ENCODE peak calls at places on chromosomes 12 and 14, in eight cellular contexts. R, B, K, G, Y, P, M and D are unnamed samples.

GRCh38 chr14:91872011-91872476 is 4.7 kb upstream of the TC2N start:
- DNase-seq in R (no peak), B (no peak), K (no peak), G (no peak), Y (no peak), P (no peak), M (no peak), D (peak; percentile 88)

GRCh38 chr12:81296556-81297305 is 218.9 kb downstream of the ACSS3 start:
- DNase-seq in R (no peak), B (no peak), K (no peak), G (no peak), Y (no peak), P (no peak), M (no peak), D (no peak)

GRCh38 chr12:823043-823698 is 70.8 kb downstream of the WNK1 start:
- DNase-seq in R (peak; percentile 53), B (no peak), K (no peak), G (no peak), Y (no peak), P (no peak), M (no peak), D (no peak)

GRCh38 chr12:33596061-33596460 is 156.4 kb upstream of the SYT10 start:
- DNase-seq in R (no peak), B (no peak), K (no peak), G (no peak), Y (no peak), P (no peak), M (no peak), D (no peak)

GRCh38 chr12:55142896-55143870 is 17.0 kb downstream of the OR9K2 start:
- DNase-seq in R (peak; percentile 70), B (no peak), K (no peak), G (no peak), Y (no peak), P (no peak), M (no peak), D (no peak)

GRCh38 chr14:98210045-98210678 is 1061.8 kb downstream of the BCL11B start:
- DNase-seq in R (peak; percentile 38), B (no peak), K (no peak), G (no peak), Y (no peak), P (no peak), M (peak; percentile 35), D (no peak)

GRCh38 chr14:101917413-101918124 is 46.8 kb upstream of the DYNC1H1 start:
- DNase-seq in R (no peak), B (no peak), K (no peak), G (no peak), Y (no peak), P (no peak), M (no peak), D (no peak)

GRCh38 chr14:50955373-50956043 is 11.2 kb upstream of the PYGL start:
- DNase-seq in R (no peak), B (no peak), K (peak; percentile 77), G (peak; percentile 63), Y (peak; percentile 89), P (peak; percentile 37), M (peak; percentile 66), D (no peak)

GRCh38 chr12:110246690-110247339 is 34.2 kb upstream of the ATP2A2 start:
- DNase-seq in R (no peak), B (no peak), K (no peak), G (no peak), Y (no peak), P (peak; percentile 48), M (no peak), D (no peak)

GRCh38 chr12:38282886-38283285 is 33.7 kb upstream of the ALG10B start:
- DNase-seq in R (no peak), B (no peak), K (no peak), G (no peak), Y (no peak), P (no peak), M (no peak), D (no peak)

GRCh38 chr14:64337901-64338615 is 43.9 kb upstream of the ESR2 start:
- DNase-seq in R (peak; percentile 19), B (peak; percentile 93), K (peak; percentile 59), G (peak; percentile 25), Y (peak; percentile 93), P (no peak), M (no peak), D (peak; percentile 58)

GRCh38 chr14:25841226-25841625 is 756.6 kb downstream of the NOVA1 start:
- DNase-seq in R (no peak), B (no peak), K (no peak), G (no peak), Y (no peak), P (no peak), M (no peak), D (no peak)

GRCh38 chr12:123937707-123938600 is 34.7 kb downstream of the CCDC92 start:
- DNase-seq in R (peak; percentile 50), B (no peak), K (no peak), G (no peak), Y (no peak), P (no peak), M (no peak), D (no peak)

GRCh38 chr14:96104469-96105057 is 65.4 kb downstream of the C14orf132 start:
- DNase-seq in R (peak; percentile 76), B (peak; percentile 98), K (peak; percentile 87), G (peak; percentile 41), Y (peak; percentile 79), P (peak; percentile 62), M (peak; percentile 82), D (peak; percentile 88)

GRCh38 chr12:9687228-9687627 is 17.7 kb downstream of the CLEC2D start:
- DNase-seq in R (no peak), B (no peak), K (no peak), G (no peak), Y (no peak), P (no peak), M (no peak), D (no peak)

GRCh38 chr12:54984602-54985376 is at the start of gene TESPA1:
- DNase-seq in R (peak; percentile 93), B (no peak), K (peak; percentile 71), G (peak; percentile 3), Y (peak; percentile 87), P (peak; percentile 53), M (peak; percentile 57), D (no peak)

GRCh38 chr12:1777798-1778197 is 42.6 kb upstream of the LRTM2 start:
- DNase-seq in R (no peak), B (no peak), K (no peak), G (no peak), Y (no peak), P (no peak), M (no peak), D (no peak)

GRCh38 chr14:61733972-61734371 is 28.2 kb upstream of the SNAPC1 start:
- DNase-seq in R (no peak), B (no peak), K (no peak), G (no peak), Y (no peak), P (no peak), M (no peak), D (no peak)
- TF ChIP-seq CTCF in R (no peak), B (no peak), K (no peak), G (no peak), Y (no peak), P (no peak), M (no peak), D (no peak)

GRCh38 chr12:111366583-111366982 is 2.3 kb downstream of the PHETA1 start:
- DNase-seq in R (no peak), B (no peak), K (no peak), G (no peak), Y (no peak), P (no peak), M (no peak), D (no peak)

GRCh38 chr12:111369496-111370220 is 763 bp upstream of the PHETA1 start:
- DNase-seq in R (no peak), B (no peak), K (no peak), G (no peak), Y (no peak), P (no peak), M (no peak), D (no peak)

GRCh38 chr12:111368291-111368683 is 608 bp downstream of the PHETA1 start:
- DNase-seq in R (no peak), B (no peak), K (peak; percentile 58), G (no peak), Y (peak; percentile 77), P (peak; percentile 47), M (peak; percentile 71), D (peak; percentile 34)

GRCh38 chr12:111367661-111368221 is 1.2 kb downstream of the PHETA1 start:
- DNase-seq in R (no peak), B (no peak), K (peak; percentile 78), G (no peak), Y (no peak), P (peak; percentile 17), M (peak; percentile 80), D (peak; percentile 90)

GRCh38 chr12:111368684-111369495 is at the start of gene PHETA1:
- DNase-seq in R (peak; percentile 72), B (peak; percentile 96), K (peak; percentile 96), G (peak; percentile 79), Y (peak; percentile 96), P (peak; percentile 96), M (peak; percentile 97), D (peak; percentile 95)
- H3K4me3 ChIP-seq in R (peak within 1 kb of the TSS; percentile 61), B (peak within 1 kb of the TSS; percentile 93), K (peak within 1 kb of the TSS; percentile 71), G (peak within 1 kb of the TSS; percentile 96), Y (peak within 1 kb of the TSS; percentile 98), P (peak within 1 kb of the TSS; percentile 93), M (peak within 1 kb of the TSS; percentile 96), D (peak within 1 kb of the TSS; percentile 99)

DNA sequence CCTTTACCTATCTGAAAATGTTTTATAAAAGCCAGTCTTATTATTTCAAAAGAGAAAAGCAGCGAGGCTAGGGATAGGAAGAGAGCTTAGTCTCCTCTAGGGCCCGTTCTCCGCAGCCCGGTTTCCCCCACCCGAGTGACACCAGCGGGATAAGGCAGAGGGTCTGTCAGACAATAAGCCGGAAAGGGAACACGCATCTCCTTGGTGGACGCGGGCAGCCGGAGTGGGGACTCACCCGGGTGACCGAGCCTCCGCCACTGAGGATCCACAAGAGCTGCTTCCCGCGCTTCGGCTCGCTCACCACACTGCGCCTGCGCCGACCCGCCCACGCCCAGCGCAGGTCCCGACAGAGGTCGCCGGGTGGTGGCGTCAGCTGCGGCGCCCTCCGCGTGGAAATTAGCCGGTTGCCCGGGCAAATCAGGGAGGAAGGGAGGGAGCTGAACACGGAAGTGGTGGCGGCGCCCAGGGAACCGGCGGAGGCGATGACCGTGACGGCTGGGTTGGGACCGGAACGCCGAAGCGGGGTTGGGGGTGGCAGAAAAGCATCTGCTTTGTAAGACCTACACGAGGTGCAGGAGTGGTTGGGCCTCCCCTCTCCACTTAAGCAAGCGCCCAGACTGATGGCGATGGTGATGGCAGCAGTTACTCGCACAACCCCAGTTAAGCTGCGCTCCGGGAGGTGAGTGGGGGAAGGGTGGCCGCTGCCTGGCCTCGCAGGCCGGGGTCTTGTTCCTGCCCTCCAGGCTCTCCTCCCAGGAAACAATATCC is at the start of the genes SOCS4 and WDHD1:
- DNase-seq in R (peak; percentile 84), B (peak; percentile 97), K (peak; percentile 97), G (peak; percentile 75), Y (peak; percentile 100), P (peak; percentile 97), M (peak; percentile 98), D (peak; percentile 94)
- TF ChIP-seq CTCF in R (no peak), B (peak; percentile 10), K (no peak), G (no peak), Y (no peak), P (peak; percentile 57), M (no peak), D (no peak)

DNA sequence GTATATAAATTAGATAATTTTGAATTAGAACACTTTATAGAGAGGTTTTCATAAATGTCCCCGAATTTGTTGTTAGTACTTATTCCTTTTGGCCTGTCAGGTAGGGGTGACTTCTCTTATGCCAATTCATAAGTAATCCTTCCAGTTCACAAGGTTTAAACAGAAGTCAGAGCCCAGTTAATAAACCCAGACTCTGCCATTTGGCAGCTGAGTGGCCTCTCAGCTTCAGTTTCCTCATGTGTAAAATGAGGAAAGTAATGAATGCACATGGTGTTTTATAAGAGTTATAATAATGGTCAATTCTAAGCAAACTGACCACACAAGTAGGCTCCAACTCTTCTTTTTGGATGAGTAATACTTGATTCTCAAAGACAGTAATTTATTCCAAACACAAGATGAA is 10.3 kb downstream of the MTERF2 start:
- DNase-seq in R (no peak), B (no peak), K (no peak), G (no peak), Y (no peak), P (no peak), M (no peak), D (no peak)
- H3K4me3 ChIP-seq in R (no peak overlapping the region), B (no peak overlapping the region), K (no peak overlapping the region), G (no peak overlapping the region), Y (no peak overlapping the region), P (no peak overlapping the region), M (no peak overlapping the region), D (no peak overlapping the region)